ENCODE peak calls at places on chromosomes 7 and 10, in seven cellular contexts. W is caudate nucleus; C is NCI-H1092 treated with DMSO at 0.1 percent for 48 hours; S is OCI-LY7; R is Daoy; T is stimulated activated naive CD8-positive, alpha-beta T cell treated with anti-CD3 and anti-CD28 coated beads, Interleukin-15, Interleukin-2, amounts not matched to agents 100 U/mL and 50 U/mL, for 24 hours; Y is M059J. F is an unnamed sample.

GRCh38 chr7:92259062-92259461 is 13.3 kb downstream of the ANKIB1 start:
- DNase-seq in W (no peak), C (no peak), S (no peak), R (no peak), T (no peak), Y (no peak), F (no peak)

GRCh38 chr10:103618575-103619423 is 125.3 kb downstream of the NEURL1 start:
- DNase-seq in W (no peak), C (no peak), S (no peak), R (no peak), T (no peak), Y (no peak), F (no peak)

GRCh38 chr10:71765176-71765906 is 8.0 kb downstream of the VSIR start:
- DNase-seq in W (no peak), C (no peak), S (no peak), R (no peak), T (no peak), Y (peak; percentile 63), F (no peak)

GRCh38 chr10:110524179-110524863 is 26.6 kb downstream of the DUSP5 start:
- DNase-seq in W (no peak), C (no peak), S (no peak), R (no peak), T (no peak), Y (no peak), F (no peak)

GRCh38 chr7:74453321-74454011 is at the start of gene GTF2IRD1:
- DNase-seq in W (peak; percentile 47), C (peak; percentile 77), S (peak; percentile 57), R (peak; percentile 91), T (peak; percentile 65), Y (peak; percentile 77), F (peak; percentile 53)

GRCh38 chr10:49651039-49651835 is 28.2 kb upstream of the C10orf53 start:
- DNase-seq in W (no peak), C (no peak), S (no peak), R (no peak), T (no peak), Y (no peak), F (no peak)

GRCh38 chr10:79153753-79154152 is 85.0 kb downstream of the ZMIZ1 start:
- DNase-seq in W (no peak), C (no peak), S (no peak), R (no peak), T (no peak), Y (peak; percentile 77), F (no peak)

GRCh38 chr7:141389423-141389822 is 161.8 kb upstream of the AGK start:
- DNase-seq in W (peak; percentile 18), C (no peak), S (no peak), R (no peak), T (no peak), Y (no peak), F (no peak)

GRCh38 chr10:48879476-48879875 is 60.2 kb downstream of the LRRC18 start:
- DNase-seq in W (no peak), C (no peak), S (no peak), R (no peak), T (no peak), Y (no peak), F (no peak)

GRCh38 chr10:102402512-102402896 is 7.0 kb downstream of the NFKB2 start:
- DNase-seq in W (no peak), C (no peak), S (no peak), R (no peak), T (no peak), Y (no peak), F (no peak)

GRCh38 chr7:40694991-40695390 is 560.2 kb downstream of the SUGCT start:
- DNase-seq in W (no peak), C (no peak), S (no peak), R (no peak), T (no peak), Y (no peak), F (no peak)

GRCh38 chr7:122166260-122166659 is 22.2 kb upstream of the AASS start:
- DNase-seq in W (no peak), C (no peak), S (no peak), R (no peak), T (no peak), Y (no peak), F (no peak)

GRCh38 chr10:102409604-102410426 is 8.8 kb downstream of the PSD start:
- DNase-seq in W (no peak), C (no peak), S (no peak), R (no peak), T (no peak), Y (no peak), F (no peak)

GRCh38 chr10:27355918-27356573 is 115.4 kb upstream of the ACBD5 start:
- DNase-seq in W (no peak), C (no peak), S (no peak), R (no peak), T (no peak), Y (no peak), F (no peak)

GRCh38 chr10:13201132-13201531 is 33.0 kb downstream of the UCMA start:
- DNase-seq in W (no peak), C (no peak), S (no peak), R (no peak), T (no peak), Y (peak; percentile 26), F (no peak)

GRCh38 chr10:113409147-113409546 is 143.7 kb upstream of the HABP2 start:
- DNase-seq in W (no peak), C (no peak), S (no peak), R (no peak), T (no peak), Y (no peak), F (no peak)

GRCh38 chr7:94907420-94908203 is at the start of gene PPP1R9A:
- DNase-seq in W (no peak), C (peak; percentile 75), S (no peak), R (peak; percentile 51), T (peak; percentile 7), Y (peak; percentile 35), F (no peak)

GRCh38 chr10:12214763-12215218 is 18.8 kb downstream of the CDC123 start:
- DNase-seq in W (no peak), C (peak; percentile 18), S (peak; percentile 76), R (peak; percentile 9), T (peak; percentile 49), Y (peak; percentile 37), F (peak; percentile 79)